ENCODE peak calls at places on chromosomes 7 and 10, in eight cellular contexts. Z is HCT116; Q is naive thymus-derived CD4-positive, alpha-beta T cell; S is left ventricle myocardium inferior; I is iPS DF 6.9; H is A673; X is ovary; R is astrocyte. J is an unnamed sample.

GRCh38 chr7:92641921-92642511 is 51.8 kb upstream of the FAM133B start:
- DNase-seq in Z (no peak), X (no peak), Q (no peak), I (no peak), H (no peak), R (peak; percentile 85), S (no peak), J (no peak)

GRCh38 chr10:48199580-48200377 is 74.7 kb downstream of the FRMPD2 start:
- DNase-seq in H (peak; percentile 87), S (no peak), R (peak; percentile 36), Z (no peak), X (no peak), Q (no peak), I (no peak), J (no peak)

GRCh38 chr7:27080844-27081423 is 14.9 kb downstream of the HOXA1 start:
- DNase-seq in X (no peak), H (no peak), I (no peak), R (peak; percentile 22), S (no peak), Q (no peak), Z (no peak), J (no peak)

GRCh38 chr10:34821587-34822585 is 6.8 kb upstream of the PARD3 start:
- DNase-seq in X (no peak), Z (no peak), H (peak; percentile 30), R (no peak), S (no peak), Q (no peak), I (no peak), J (no peak)

GRCh38 chr10:122559228-122559627 is 1.3 kb upstream of the DMBT1 start:
- DNase-seq in Q (no peak), I (no peak), X (no peak), R (peak; percentile 3), H (no peak), Z (no peak), S (no peak), J (no peak)

GRCh38 chr7:44539669-44540516 is 1.2 kb downstream of the NPC1L1 start:
- DNase-seq in H (no peak), Z (no peak), X (no peak), S (no peak), Q (no peak), R (no peak), I (no peak), J (no peak)

GRCh38 chr7:110922906-110923305 is 168.0 kb upstream of the LRRN3 start:
- DNase-seq in Q (no peak), H (no peak), I (no peak), R (peak; percentile 56), X (no peak), Z (no peak), S (no peak), J (no peak)

GRCh38 chr7:6559896-6560295 is 8.6 kb upstream of the GRID2IP start:
- DNase-seq in I (no peak), S (no peak), X (no peak), R (no peak), Z (no peak), H (no peak), Q (no peak), J (no peak)

GRCh38 chr10:13632407-13632806 is 45.6 kb downstream of the PRPF18 start:
- DNase-seq in I (no peak), H (no peak), R (no peak), Q (no peak), X (no peak), S (no peak), Z (no peak), J (no peak)

GRCh38 chr7:115005241-115005640 is 83.3 kb downstream of the MDFIC start:
- DNase-seq in S (no peak), Q (no peak), R (no peak), Z (no peak), H (no peak), I (no peak), X (no peak), J (no peak)

GRCh38 chr10:48246501-48246900 is 28.0 kb downstream of the FRMPD2 start:
- DNase-seq in S (no peak), H (no peak), Z (no peak), Q (no peak), X (no peak), R (no peak), I (no peak), J (no peak)

GRCh38 chr10:78852856-78853255 is 215.9 kb upstream of the ZMIZ1 start:
- DNase-seq in R (no peak), Z (peak; percentile 18), H (peak; percentile 9), X (no peak), I (peak; percentile 31), Q (no peak), S (no peak), J (no peak)

GRCh38 chr10:71201921-71202713 is 10.3 kb upstream of the UNC5B start:
- DNase-seq in Z (no peak), R (no peak), H (no peak), X (no peak), S (no peak), Q (no peak), I (no peak), J (no peak)

GRCh38 chr7:104241581-104241980 is 33.8 kb upstream of the ORC5 start:
- DNase-seq in Z (no peak), Q (no peak), S (no peak), H (peak; percentile 17), X (no peak), R (no peak), I (no peak), J (no peak)

GRCh38 chr7:139626817-139627216 is 103.3 kb downstream of the CLEC2L start:
- DNase-seq in X (no peak), Z (no peak), S (no peak), H (no peak), Q (peak; percentile 63), R (no peak), I (no peak), J (no peak)

GRCh38 chr7:108460964-108461363 is 4.7 kb upstream of the NRCAM start:
- DNase-seq in I (no peak), X (no peak), Z (no peak), R (peak; percentile 16), Q (no peak), H (no peak), S (no peak), J (no peak)

GRCh38 chr10:67921065-67921464 is 36.6 kb downstream of the SIRT1 start:
- DNase-seq in S (no peak), Q (no peak), H (no peak), X (no peak), Z (no peak), I (no peak), R (no peak), J (no peak)

GRCh38 chr10:67912330-67912946 is 28.0 kb downstream of the SIRT1 start:
- DNase-seq in Z (no peak), R (peak; percentile 81), I (no peak), H (no peak), Q (no peak), S (no peak), X (no peak), J (no peak)

GRCh38 chr10:67914777-67915340 is 30.4 kb downstream of the SIRT1 start:
- DNase-seq in I (no peak), X (no peak), Z (no peak), S (no peak), H (no peak), Q (no peak), R (no peak), J (no peak)

GRCh38 chr10:67917169-67917568 is 32.7 kb downstream of the SIRT1 start:
- DNase-seq in Z (no peak), R (no peak), X (no peak), I (no peak), S (no peak), Q (no peak), H (no peak), J (no peak)

DNA sequence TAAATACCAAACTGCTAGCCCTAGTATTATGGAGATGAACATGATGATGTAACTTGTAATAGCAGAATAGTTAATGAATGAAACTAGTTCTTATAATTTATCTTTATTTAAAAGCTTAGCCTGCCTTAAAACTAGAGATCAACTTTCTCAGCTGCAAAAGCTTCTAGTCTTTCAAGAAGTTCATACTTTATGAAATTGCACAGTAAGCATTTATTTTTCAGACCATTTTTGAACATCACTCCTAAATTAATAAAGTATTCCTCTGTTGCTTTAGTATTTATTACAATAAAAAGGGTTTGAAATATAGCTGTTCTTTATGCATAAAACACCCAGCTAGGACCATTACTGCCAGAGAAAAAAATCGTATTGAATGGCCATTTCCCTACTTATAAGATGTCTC is 33.2 kb downstream of the SIRT1 start:
- DNase-seq in S (no peak), X (no peak), I (no peak), R (no peak), Z (no peak), Q (no peak), H (peak; percentile 11), J (no peak)
- H3K36me3 ChIP-seq in S (peaks cover 65% of the 10 kb centered on the region), X (no peaks in the 10 kb centered on the region), I (peaks cover 16% of the 10 kb centered on the region), R (peaks cover 24% of the 10 kb centered on the region), Z (peaks cover 18% of the 10 kb centered on the region), Q (peaks cover 23% of the 10 kb centered on the region), H (peaks cover 51% of the 10 kb centered on the region), J (peaks cover 4% of the 10 kb centered on the region)

DNA sequence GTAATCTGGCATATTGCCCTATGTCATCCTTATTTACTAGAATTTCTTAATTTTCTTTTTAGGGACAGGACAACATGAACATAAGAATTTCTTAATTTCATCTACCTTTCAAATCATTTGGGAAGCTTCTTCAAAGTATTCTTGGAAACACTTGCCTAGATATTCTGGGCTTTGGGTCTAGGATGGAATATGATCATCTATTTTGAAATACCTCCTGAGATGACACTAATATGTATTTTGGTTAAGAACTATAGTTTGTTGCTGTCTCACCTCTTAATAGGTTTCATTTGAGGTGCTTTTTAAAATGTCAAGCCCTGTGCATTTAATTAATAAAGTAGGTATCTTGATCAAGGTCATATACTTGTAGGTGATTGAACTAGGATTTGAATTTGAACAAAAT is 49.1 kb downstream of the SEPTIN7 start:
- DNase-seq in I (no peak), R (no peak), X (no peak), S (no peak), Z (no peak), Q (no peak), H (no peak), J (no peak)
- H3K36me3 ChIP-seq in I (no peaks in the 10 kb centered on the region), R (no peaks in the 10 kb centered on the region), X (no peaks in the 10 kb centered on the region), S (peaks cover 6% of the 10 kb centered on the region), Z (peaks cover 2% of the 10 kb centered on the region), Q (peaks cover 11% of the 10 kb centered on the region), H (no peaks in the 10 kb centered on the region), J (peaks cover 5% of the 10 kb centered on the region)

DNA sequence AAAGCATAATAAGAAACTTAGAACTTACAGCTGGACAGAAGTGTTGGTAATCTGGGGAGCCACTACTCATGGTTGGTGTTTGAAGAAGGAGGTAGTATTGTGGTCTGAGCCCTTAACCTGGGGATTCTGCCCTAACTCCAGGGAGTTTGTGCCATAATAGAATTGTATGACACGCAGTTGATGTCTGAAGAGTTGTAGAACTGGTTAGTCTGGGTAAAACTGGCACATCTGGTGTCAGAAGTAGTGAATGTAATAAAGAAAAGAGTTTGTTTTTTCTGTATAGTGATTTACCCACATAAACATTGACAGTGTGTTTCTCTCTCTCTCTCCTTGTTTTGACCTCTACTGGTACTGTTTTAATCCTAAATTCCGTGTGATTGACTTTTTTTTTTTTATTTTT is 448.1 kb upstream of the SEMA3D start:
- DNase-seq in X (no peak), Z (no peak), Q (no peak), S (no peak), R (no peak), I (no peak), H (no peak), J (no peak)
- H3K36me3 ChIP-seq in X (no peaks in the 10 kb centered on the region), Z (no peaks in the 10 kb centered on the region), Q (no peaks in the 10 kb centered on the region), S (no peaks in the 10 kb centered on the region), R (no peaks in the 10 kb centered on the region), I (no peaks in the 10 kb centered on the region), H (no peaks in the 10 kb centered on the region), J (no peaks in the 10 kb centered on the region)

DNA sequence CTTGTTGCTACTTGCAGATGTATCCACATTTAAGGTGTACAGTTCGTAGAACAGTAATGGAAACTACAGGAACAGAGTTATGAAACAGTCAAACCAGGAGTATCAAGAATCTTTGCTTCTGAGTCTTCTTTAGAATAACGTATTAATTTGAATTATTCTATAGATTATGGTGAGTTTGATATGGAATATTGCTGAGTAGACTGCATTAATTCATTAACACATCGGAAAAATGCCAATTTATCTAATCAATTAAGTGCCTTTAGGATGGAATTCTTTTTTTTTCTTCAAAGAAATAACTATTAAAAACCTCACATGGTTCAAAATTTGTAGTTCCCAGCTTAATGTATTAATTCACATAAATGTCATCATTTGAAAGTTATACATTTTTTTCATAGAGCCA is 3.8 kb downstream of the TFAM start:
- DNase-seq in X (no peak), H (no peak), R (no peak), Z (no peak), S (no peak), I (no peak), Q (no peak), J (no peak)
- H3K36me3 ChIP-seq in X (no peaks in the 10 kb centered on the region), H (peaks cover 71% of the 10 kb centered on the region), R (peaks cover 28% of the 10 kb centered on the region), Z (peaks cover 47% of the 10 kb centered on the region), S (peaks cover 60% of the 10 kb centered on the region), I (peaks cover 2% of the 10 kb centered on the region), Q (peaks cover 65% of the 10 kb centered on the region), J (peaks cover 76% of the 10 kb centered on the region)

J was measured in psoas muscle.